ENCODE peak calls at places on chromosome 1, in four cellular contexts. One of them, this sample, is unnamed.

GRCh38 chr1:26278835-26279597 is 870 bp upstream of the SH3BGRL3 start:
- DNase-seq in MCF 10A: peak
- DNase-seq in fibroblast of mammary gland: peak
- DNase-seq in cardiac fibroblast: peak
- DNase-seq in this sample: no peak

GRCh38 chr1:153774780-153775431 is at the start of gene SLC27A3:
- DNase-seq in MCF 10A: peak
- DNase-seq in cardiac fibroblast: peak
- DNase-seq in fibroblast of mammary gland: peak
- DNase-seq in this sample: peak

GRCh38 chr1:81126989-81127571 is 673.7 kb upstream of the ADGRL2 start:
- DNase-seq in MCF 10A: no peak
- DNase-seq in fibroblast of mammary gland: no peak
- DNase-seq in cardiac fibroblast: peak
- DNase-seq in this sample: no peak

GRCh38 chr1:51697160-51697559 is 80.3 kb downstream of the OSBPL9 start:
- DNase-seq in cardiac fibroblast: peak
- DNase-seq in fibroblast of mammary gland: peak
- DNase-seq in MCF 10A: peak
- DNase-seq in this sample: no peak

GRCh38 chr1:31939484-31940329 is 1.5 kb upstream of the PTP4A2 start:
- DNase-seq in MCF 10A: peak
- DNase-seq in fibroblast of mammary gland: peak
- DNase-seq in cardiac fibroblast: peak
- DNase-seq in this sample: peak

GRCh38 chr1:94989398-94989797 is 62.5 kb upstream of the CNN3 start:
- DNase-seq in cardiac fibroblast: no peak
- DNase-seq in MCF 10A: no peak
- DNase-seq in fibroblast of mammary gland: no peak
- DNase-seq in this sample: no peak

GRCh38 chr1:32291145-32291707 is 657 bp upstream of the HDAC1 start:
- DNase-seq in cardiac fibroblast: peak
- DNase-seq in fibroblast of mammary gland: peak
- DNase-seq in MCF 10A: peak
- DNase-seq in this sample: no peak

GRCh38 chr1:38217316-38217715 is 170.7 kb upstream of the POU3F1 start:
- DNase-seq in cardiac fibroblast: no peak
- DNase-seq in MCF 10A: no peak
- DNase-seq in fibroblast of mammary gland: no peak
- DNase-seq in this sample: no peak

GRCh38 chr1:85137660-85138059 is 63.2 kb downstream of the SYDE2 start:
- DNase-seq in cardiac fibroblast: no peak
- DNase-seq in MCF 10A: no peak
- DNase-seq in fibroblast of mammary gland: no peak
- DNase-seq in this sample: peak

GRCh38 chr1:58931761-58932160 is 147.9 kb upstream of the JUN start:
- DNase-seq in fibroblast of mammary gland: no peak
- DNase-seq in MCF 10A: peak
- DNase-seq in cardiac fibroblast: no peak
- DNase-seq in this sample: no peak

GRCh38 chr1:38330799-38331198 is 284.2 kb upstream of the POU3F1 start:
- DNase-seq in MCF 10A: no peak
- DNase-seq in cardiac fibroblast: no peak
- DNase-seq in fibroblast of mammary gland: no peak
- DNase-seq in this sample: no peak

GRCh38 chr1:67575861-67576260 is 109.1 kb upstream of the GADD45A start:
- DNase-seq in cardiac fibroblast: peak
- DNase-seq in fibroblast of mammary gland: peak
- DNase-seq in MCF 10A: peak
- DNase-seq in this sample: no peak

GRCh38 chr1:197904126-197904787 is 1.8 kb downstream of the C1orf53 start:
- DNase-seq in cardiac fibroblast: no peak
- DNase-seq in MCF 10A: no peak
- DNase-seq in fibroblast of mammary gland: no peak
- DNase-seq in this sample: no peak

GRCh38 chr1:177948336-177948972 is 21.4 kb downstream of the SEC16B start:
- DNase-seq in cardiac fibroblast: peak
- DNase-seq in MCF 10A: peak
- DNase-seq in fibroblast of mammary gland: peak
- DNase-seq in this sample: peak

GRCh38 chr1:1628656-1629429 is 3.1 kb upstream of the MMP23B start:
- DNase-seq in MCF 10A: no peak
- DNase-seq in fibroblast of mammary gland: no peak
- DNase-seq in cardiac fibroblast: no peak
- DNase-seq in this sample: no peak

GRCh38 chr1:63877021-63877767 is 103.4 kb downstream of the ROR1 start:
- DNase-seq in cardiac fibroblast: no peak
- DNase-seq in fibroblast of mammary gland: no peak
- DNase-seq in MCF 10A: no peak
- DNase-seq in this sample: no peak

GRCh38 chr1:221887091-221887746 is 145.3 kb upstream of the DUSP10 start:
- DNase-seq in fibroblast of mammary gland: peak
- DNase-seq in cardiac fibroblast: peak
- DNase-seq in MCF 10A: peak
- DNase-seq in this sample: peak

GRCh38 chr1:61496501-61496900 is 228.4 kb downstream of the TM2D1 start:
- DNase-seq in MCF 10A: peak
- DNase-seq in fibroblast of mammary gland: no peak
- DNase-seq in cardiac fibroblast: peak
- DNase-seq in this sample: no peak

GRCh38 chr1:243311809-243312208 is 56.0 kb downstream of the SDCCAG8 start:
- DNase-seq in fibroblast of mammary gland: no peak
- DNase-seq in cardiac fibroblast: no peak
- DNase-seq in MCF 10A: no peak
- DNase-seq in this sample: no peak

GRCh38 chr1:197541411-197541810 is 233.9 kb downstream of the DENND1B start:
- DNase-seq in MCF 10A: no peak
- DNase-seq in cardiac fibroblast: no peak
- DNase-seq in fibroblast of mammary gland: no peak
- DNase-seq in this sample: no peak

GRCh38 chr1:153352523-153352922 is 3.9 kb upstream of the PGLYRP4 start:
- DNase-seq in MCF 10A: peak
- DNase-seq in cardiac fibroblast: peak
- DNase-seq in fibroblast of mammary gland: peak
- DNase-seq in this sample: peak

GRCh38 chr1:59442492-59442891 is 145.6 kb downstream of the FGGY start:
- DNase-seq in MCF 10A: no peak
- DNase-seq in cardiac fibroblast: no peak
- DNase-seq in fibroblast of mammary gland: no peak
- DNase-seq in this sample: no peak

GRCh38 chr1:198678901-198679329 is 40.1 kb downstream of the PTPRC start:
- DNase-seq in fibroblast of mammary gland: no peak
- DNase-seq in MCF 10A: no peak
- DNase-seq in cardiac fibroblast: no peak
- DNase-seq in this sample: no peak

GRCh38 chr1:113605099-113605498 is 154.2 kb downstream of the PHTF1 start:
- DNase-seq in MCF 10A: no peak
- DNase-seq in cardiac fibroblast: no peak
- DNase-seq in fibroblast of mammary gland: peak
- DNase-seq in this sample: no peak

GRCh38 chr1:200624679-200625335 is 4.3 kb upstream of the KIF14 start:
- DNase-seq in MCF 10A: peak
- DNase-seq in cardiac fibroblast: no peak
- DNase-seq in fibroblast of mammary gland: no peak
- DNase-seq in this sample: no peak

GRCh38 chr1:14281412-14281811 is 317.1 kb upstream of the KAZN start:
- DNase-seq in fibroblast of mammary gland: no peak
- DNase-seq in MCF 10A: no peak
- DNase-seq in cardiac fibroblast: no peak
- DNase-seq in this sample: no peak

GRCh38 chr1:236904874-236905741 is 99.1 kb downstream of the MT1HL1 start:
- DNase-seq in fibroblast of mammary gland: peak
- DNase-seq in cardiac fibroblast: peak
- DNase-seq in MCF 10A: peak
- DNase-seq in this sample: no peak

GRCh38 chr1:17661546-17662157 is 93.5 kb upstream of the ACTL8 start:
- DNase-seq in cardiac fibroblast: peak
- DNase-seq in fibroblast of mammary gland: peak
- DNase-seq in MCF 10A: peak
- DNase-seq in this sample: peak

GRCh38 chr1:13540871-13541270 is 27.1 kb upstream of the LRRC38 start:
- DNase-seq in cardiac fibroblast: no peak
- DNase-seq in MCF 10A: no peak
- DNase-seq in fibroblast of mammary gland: no peak
- DNase-seq in this sample: no peak

GRCh38 chr1:6127587-6128163 is 52.4 kb downstream of the CHD5 start:
- DNase-seq in MCF 10A: peak
- DNase-seq in fibroblast of mammary gland: peak
- DNase-seq in cardiac fibroblast: peak
- DNase-seq in this sample: no peak

GRCh38 chr1:54007613-54008012 is 10.4 kb downstream of the LDLRAD1 start:
- DNase-seq in fibroblast of mammary gland: no peak
- DNase-seq in cardiac fibroblast: no peak
- DNase-seq in MCF 10A: no peak
- DNase-seq in this sample: no peak

GRCh38 chr1:179015396-179015795 is 10.3 kb upstream of the FAM20B start:
- DNase-seq in fibroblast of mammary gland: no peak
- DNase-seq in MCF 10A: no peak
- DNase-seq in cardiac fibroblast: no peak
- DNase-seq in this sample: no peak

GRCh38 chr1:110677016-110677415 is 2.3 kb upstream of the KCNA3 start:
- DNase-seq in cardiac fibroblast: no peak
- DNase-seq in fibroblast of mammary gland: no peak
- DNase-seq in MCF 10A: no peak
- DNase-seq in this sample: no peak

GRCh38 chr1:25616932-25617625 is 488 bp downstream of the MAN1C1 start:
- DNase-seq in fibroblast of mammary gland: no peak
- DNase-seq in MCF 10A: no peak
- DNase-seq in cardiac fibroblast: no peak
- DNase-seq in this sample: no peak

GRCh38 chr1:178528219-178528962 is 15.5 kb downstream of the TEX35 start:
- DNase-seq in fibroblast of mammary gland: no peak
- DNase-seq in cardiac fibroblast: no peak
- DNase-seq in MCF 10A: no peak
- DNase-seq in this sample: no peak

GRCh38 chr1:35324486-35324885 is 56.0 kb downstream of the ZMYM4 start:
- DNase-seq in cardiac fibroblast: peak
- DNase-seq in fibroblast of mammary gland: peak
- DNase-seq in MCF 10A: peak
- DNase-seq in this sample: no peak

GRCh38 chr1:34147301-34147700 is 17.7 kb downstream of the CSMD2 start:
- DNase-seq in MCF 10A: no peak
- DNase-seq in cardiac fibroblast: no peak
- DNase-seq in fibroblast of mammary gland: no peak
- DNase-seq in this sample: no peak

GRCh38 chr1:229447809-229448252 is 13.9 kb upstream of the ACTA1 start:
- DNase-seq in fibroblast of mammary gland: no peak
- DNase-seq in MCF 10A: no peak
- DNase-seq in cardiac fibroblast: no peak
- DNase-seq in this sample: no peak

GRCh38 chr1:16348414-16349182 is 3.7 kb downstream of the FBXO42 start:
- DNase-seq in cardiac fibroblast: peak
- DNase-seq in MCF 10A: peak
- DNase-seq in fibroblast of mammary gland: peak
- DNase-seq in this sample: no peak

DNA sequence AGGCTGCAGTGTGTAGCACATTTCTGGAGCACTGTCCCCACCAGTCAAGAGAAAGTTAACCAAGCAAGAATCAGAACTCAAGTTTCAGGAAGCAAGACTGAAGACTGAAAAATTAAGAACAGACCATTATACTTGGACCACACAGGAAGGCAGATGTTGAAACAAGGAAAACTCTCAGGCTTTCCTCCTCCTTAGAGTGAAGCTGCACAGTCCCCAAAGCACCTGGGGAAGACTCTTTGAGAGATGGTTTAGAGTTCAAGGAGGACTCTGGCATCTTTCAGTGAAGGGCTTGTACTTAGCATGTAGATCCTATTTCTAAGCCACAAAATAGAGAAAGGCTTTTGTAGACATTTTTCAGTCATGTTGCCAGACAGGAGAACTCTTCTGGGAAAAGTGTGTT is 113.7 kb upstream of the KCTD3 start:
- DNase-seq in fibroblast of mammary gland: no peak
- DNase-seq in MCF 10A: no peak
- DNase-seq in cardiac fibroblast: no peak
- DNase-seq in this sample: no peak
- TF ChIP-seq CTCF in fibroblast of mammary gland: no peak
- TF ChIP-seq CTCF in MCF 10A: no peak
- TF ChIP-seq CTCF in cardiac fibroblast: no peak
- TF ChIP-seq CTCF in this sample: no peak

GRCh38 chr1:150156868-150157603 is 7.3 kb downstream of the PLEKHO1 start:
- DNase-seq in MCF 10A: no peak
- DNase-seq in fibroblast of mammary gland: peak
- DNase-seq in cardiac fibroblast: peak
- DNase-seq in this sample: no peak
- TF ChIP-seq CTCF in MCF 10A: no peak
- TF ChIP-seq CTCF in fibroblast of mammary gland: no peak
- TF ChIP-seq CTCF in cardiac fibroblast: no peak
- TF ChIP-seq CTCF in this sample: no peak

GRCh38 chr1:48356901-48357300 is 115.1 kb downstream of the SPATA6 start:
- DNase-seq in MCF 10A: no peak
- DNase-seq in cardiac fibroblast: no peak
- DNase-seq in fibroblast of mammary gland: no peak
- DNase-seq in this sample: no peak
- TF ChIP-seq CTCF in MCF 10A: no peak
- TF ChIP-seq CTCF in cardiac fibroblast: no peak
- TF ChIP-seq CTCF in fibroblast of mammary gland: no peak
- TF ChIP-seq CTCF in this sample: no peak

GRCh38 chr1:7561331-7561921 is 209.7 kb upstream of the VAMP3 start:
- DNase-seq in MCF 10A: no peak
- DNase-seq in fibroblast of mammary gland: peak
- DNase-seq in cardiac fibroblast: no peak
- DNase-seq in this sample: no peak
- TF ChIP-seq CTCF in MCF 10A: peak
- TF ChIP-seq CTCF in fibroblast of mammary gland: peak
- TF ChIP-seq CTCF in cardiac fibroblast: no peak
- TF ChIP-seq CTCF in this sample: no peak

DNA sequence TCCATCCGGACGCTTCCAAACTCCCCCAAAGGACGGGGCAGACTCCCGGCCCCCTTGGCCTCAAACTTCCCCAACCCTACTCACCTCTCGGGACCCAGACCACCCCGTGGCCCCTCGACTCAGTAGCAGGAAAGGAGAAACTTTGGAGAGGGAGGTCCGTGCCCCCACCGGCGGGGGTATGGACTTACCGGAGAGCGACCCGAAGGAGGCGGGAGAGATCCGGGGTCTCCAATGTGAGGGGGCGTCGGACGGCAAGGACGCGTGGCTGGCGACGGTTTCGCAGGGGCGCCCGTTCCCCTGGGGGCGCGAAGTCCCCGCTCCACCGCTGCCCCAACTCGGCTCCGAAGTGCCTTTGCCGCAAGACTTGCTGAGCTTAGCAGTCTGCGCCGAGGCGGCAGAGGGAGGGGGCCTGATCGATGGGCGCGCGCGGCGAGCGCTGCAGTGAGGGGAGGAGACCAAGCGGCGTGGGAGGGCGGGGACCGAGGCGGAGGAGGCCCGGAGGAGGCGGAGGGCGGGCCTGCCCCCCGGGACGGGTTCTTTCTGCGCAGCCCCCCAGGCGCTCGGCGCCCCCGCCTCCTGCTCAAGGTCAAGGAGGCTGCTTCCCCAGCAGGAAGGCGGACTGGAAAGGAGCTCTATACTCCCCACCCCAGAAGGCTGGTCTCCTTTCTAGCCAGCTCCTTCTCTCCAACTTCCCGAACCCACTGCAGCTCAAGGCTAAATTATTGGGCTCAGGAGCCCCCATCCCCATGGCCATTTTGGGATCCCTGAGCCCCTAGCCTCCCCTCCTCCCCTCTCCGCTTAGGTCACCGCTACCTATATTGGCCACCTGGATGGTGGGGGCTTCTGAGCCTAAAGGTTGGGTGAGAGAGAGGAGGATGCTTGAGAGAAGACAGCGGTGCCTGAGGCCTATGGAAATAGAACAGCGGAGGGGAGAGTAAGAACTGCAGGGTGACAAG is at the start of gene SYT2:
- DNase-seq in cardiac fibroblast: no peak
- DNase-seq in MCF 10A: no peak
- DNase-seq in fibroblast of mammary gland: no peak
- DNase-seq in this sample: peak
- TF ChIP-seq CTCF in cardiac fibroblast: no peak
- TF ChIP-seq CTCF in MCF 10A: no peak
- TF ChIP-seq CTCF in fibroblast of mammary gland: no peak
- TF ChIP-seq CTCF in this sample: no peak

This sample was measured in Calu3.